ENCODE peak calls at places on chromosomes 11 and 22, in eight cellular contexts. One of them, this sample, is unnamed. For H3K4me1, the result is how much of the 10 kb centered on the place peaks cover.

GRCh38 chr11:47928426-47928825 is 51.9 kb upstream of the PTPRJ start:
- DNase-seq in lower lobe of right lung: peak
- DNase-seq in pancreas: no peak
- DNase-seq in cardiac muscle cell: no peak
- DNase-seq in ovary: no peak
- DNase-seq in colonic mucosa: no peak
- DNase-seq in mammary epithelial cell: no peak
- DNase-seq in CD4-positive, CD25-positive, alpha-beta regulatory T cell: no peak
- DNase-seq in this sample: no peak

GRCh38 chr11:102313225-102313940 is 3.9 kb upstream of the BIRC3 start:
- DNase-seq in lower lobe of right lung: no peak
- DNase-seq in pancreas: no peak
- DNase-seq in cardiac muscle cell: peak
- DNase-seq in ovary: no peak
- DNase-seq in colonic mucosa: no peak
- DNase-seq in mammary epithelial cell: no peak
- DNase-seq in CD4-positive, CD25-positive, alpha-beta regulatory T cell: no peak
- DNase-seq in this sample: no peak

GRCh38 chr11:1387521-1387920 is 2.2 kb upstream of the BRSK2 start:
- DNase-seq in lower lobe of right lung: peak
- DNase-seq in pancreas: peak
- DNase-seq in cardiac muscle cell: no peak
- DNase-seq in ovary: no peak
- DNase-seq in colonic mucosa: no peak
- DNase-seq in mammary epithelial cell: no peak
- DNase-seq in CD4-positive, CD25-positive, alpha-beta regulatory T cell: no peak
- DNase-seq in this sample: peak

GRCh38 chr11:9662273-9662672 is 1.6 kb upstream of the SWAP70 start:
- DNase-seq in lower lobe of right lung: peak
- DNase-seq in pancreas: no peak
- DNase-seq in cardiac muscle cell: no peak
- DNase-seq in ovary: no peak
- DNase-seq in colonic mucosa: no peak
- DNase-seq in mammary epithelial cell: no peak
- DNase-seq in CD4-positive, CD25-positive, alpha-beta regulatory T cell: no peak
- DNase-seq in this sample: no peak

GRCh38 chr22:29621761-29622526 is 18.5 kb downstream of the NF2 start:
- DNase-seq in lower lobe of right lung: no peak
- DNase-seq in pancreas: no peak
- DNase-seq in cardiac muscle cell: peak
- DNase-seq in ovary: no peak
- DNase-seq in colonic mucosa: no peak
- DNase-seq in mammary epithelial cell: peak
- DNase-seq in CD4-positive, CD25-positive, alpha-beta regulatory T cell: no peak
- DNase-seq in this sample: no peak

GRCh38 chr11:83054904-83055380 is 16.8 kb downstream of the RAB30 start:
- DNase-seq in lower lobe of right lung: no peak
- DNase-seq in pancreas: no peak
- DNase-seq in cardiac muscle cell: no peak
- DNase-seq in ovary: no peak
- DNase-seq in colonic mucosa: no peak
- DNase-seq in mammary epithelial cell: peak
- DNase-seq in CD4-positive, CD25-positive, alpha-beta regulatory T cell: no peak
- DNase-seq in this sample: no peak

GRCh38 chr11:94563176-94563847 is 3.9 kb upstream of the PIWIL4 start:
- DNase-seq in lower lobe of right lung: no peak
- DNase-seq in pancreas: no peak
- DNase-seq in cardiac muscle cell: peak
- DNase-seq in ovary: no peak
- DNase-seq in colonic mucosa: no peak
- DNase-seq in mammary epithelial cell: peak
- DNase-seq in CD4-positive, CD25-positive, alpha-beta regulatory T cell: no peak
- DNase-seq in this sample: no peak

GRCh38 chr11:45809456-45810395 is 4.8 kb downstream of the SLC35C1 start:
- DNase-seq in lower lobe of right lung: no peak
- DNase-seq in pancreas: no peak
- DNase-seq in cardiac muscle cell: no peak
- DNase-seq in ovary: peak
- DNase-seq in colonic mucosa: no peak
- DNase-seq in mammary epithelial cell: no peak
- DNase-seq in CD4-positive, CD25-positive, alpha-beta regulatory T cell: no peak
- DNase-seq in this sample: no peak

GRCh38 chr11:35477871-35478270 is 47.5 kb downstream of the PAMR1 start:
- DNase-seq in lower lobe of right lung: no peak
- DNase-seq in pancreas: no peak
- DNase-seq in cardiac muscle cell: no peak
- DNase-seq in ovary: no peak
- DNase-seq in colonic mucosa: no peak
- DNase-seq in mammary epithelial cell: no peak
- DNase-seq in CD4-positive, CD25-positive, alpha-beta regulatory T cell: no peak
- DNase-seq in this sample: no peak

GRCh38 chr11:133945087-133945974 is 11.4 kb downstream of the IGSF9B start:
- DNase-seq in lower lobe of right lung: no peak
- DNase-seq in pancreas: no peak
- DNase-seq in cardiac muscle cell: peak
- DNase-seq in ovary: no peak
- DNase-seq in colonic mucosa: no peak
- DNase-seq in mammary epithelial cell: peak
- DNase-seq in CD4-positive, CD25-positive, alpha-beta regulatory T cell: peak
- DNase-seq in this sample: no peak

GRCh38 chr11:3088806-3089205 is 31.6 kb upstream of the CARS1 start:
- DNase-seq in lower lobe of right lung: no peak
- DNase-seq in pancreas: peak
- DNase-seq in cardiac muscle cell: no peak
- DNase-seq in ovary: no peak
- DNase-seq in colonic mucosa: no peak
- DNase-seq in mammary epithelial cell: no peak
- DNase-seq in CD4-positive, CD25-positive, alpha-beta regulatory T cell: no peak
- DNase-seq in this sample: no peak

GRCh38 chr11:35845860-35846259 is 98.0 kb upstream of the LDLRAD3 start:
- DNase-seq in lower lobe of right lung: no peak
- DNase-seq in pancreas: no peak
- DNase-seq in cardiac muscle cell: no peak
- DNase-seq in ovary: no peak
- DNase-seq in colonic mucosa: no peak
- DNase-seq in mammary epithelial cell: peak
- DNase-seq in CD4-positive, CD25-positive, alpha-beta regulatory T cell: no peak
- DNase-seq in this sample: no peak

GRCh38 chr11:70527429-70528045 is 129.2 kb downstream of the CTTN start:
- DNase-seq in lower lobe of right lung: peak
- DNase-seq in pancreas: peak
- DNase-seq in cardiac muscle cell: no peak
- DNase-seq in ovary: no peak
- DNase-seq in colonic mucosa: no peak
- DNase-seq in mammary epithelial cell: no peak
- DNase-seq in CD4-positive, CD25-positive, alpha-beta regulatory T cell: no peak
- DNase-seq in this sample: peak

GRCh38 chr22:46061124-46061410 is 84.1 kb upstream of the WNT7B start:
- DNase-seq in lower lobe of right lung: no peak
- DNase-seq in pancreas: no peak
- DNase-seq in cardiac muscle cell: no peak
- DNase-seq in ovary: no peak
- DNase-seq in colonic mucosa: no peak
- DNase-seq in mammary epithelial cell: no peak
- DNase-seq in CD4-positive, CD25-positive, alpha-beta regulatory T cell: no peak
- DNase-seq in this sample: no peak
- H3K4me1 ChIP-seq in lower lobe of right lung: half or more
- H3K4me1 ChIP-seq in pancreas: half or more
- H3K4me1 ChIP-seq in cardiac muscle cell: under half
- H3K4me1 ChIP-seq in ovary: under half
- H3K4me1 ChIP-seq in colonic mucosa: under half
- H3K4me1 ChIP-seq in mammary epithelial cell: half or more
- H3K4me1 ChIP-seq in CD4-positive, CD25-positive, alpha-beta regulatory T cell: under half
- H3K4me1 ChIP-seq in this sample: half or more

GRCh38 chr22:35380013-35380412 is 883 bp upstream of the HMOX1 start:
- DNase-seq in lower lobe of right lung: no peak
- DNase-seq in pancreas: no peak
- DNase-seq in cardiac muscle cell: no peak
- DNase-seq in ovary: no peak
- DNase-seq in colonic mucosa: peak
- DNase-seq in mammary epithelial cell: peak
- DNase-seq in CD4-positive, CD25-positive, alpha-beta regulatory T cell: no peak
- DNase-seq in this sample: no peak

GRCh38 chr22:35380537-35381423 is at the start of gene HMOX1:
- DNase-seq in lower lobe of right lung: peak
- DNase-seq in pancreas: peak
- DNase-seq in cardiac muscle cell: peak
- DNase-seq in ovary: peak
- DNase-seq in colonic mucosa: peak
- DNase-seq in mammary epithelial cell: peak
- DNase-seq in CD4-positive, CD25-positive, alpha-beta regulatory T cell: no peak
- DNase-seq in this sample: peak

GRCh38 chr22:35377735-35378134 is 3.2 kb upstream of the HMOX1 start:
- DNase-seq in lower lobe of right lung: no peak
- DNase-seq in pancreas: no peak
- DNase-seq in cardiac muscle cell: no peak
- DNase-seq in ovary: no peak
- DNase-seq in colonic mucosa: no peak
- DNase-seq in mammary epithelial cell: no peak
- DNase-seq in CD4-positive, CD25-positive, alpha-beta regulatory T cell: no peak
- DNase-seq in this sample: no peak

GRCh38 chr22:35378547-35379078 is 2.3 kb upstream of the HMOX1 start:
- DNase-seq in lower lobe of right lung: no peak
- DNase-seq in pancreas: no peak
- DNase-seq in cardiac muscle cell: peak
- DNase-seq in ovary: no peak
- DNase-seq in colonic mucosa: no peak
- DNase-seq in mammary epithelial cell: no peak
- DNase-seq in CD4-positive, CD25-positive, alpha-beta regulatory T cell: no peak
- DNase-seq in this sample: no peak

DNA sequence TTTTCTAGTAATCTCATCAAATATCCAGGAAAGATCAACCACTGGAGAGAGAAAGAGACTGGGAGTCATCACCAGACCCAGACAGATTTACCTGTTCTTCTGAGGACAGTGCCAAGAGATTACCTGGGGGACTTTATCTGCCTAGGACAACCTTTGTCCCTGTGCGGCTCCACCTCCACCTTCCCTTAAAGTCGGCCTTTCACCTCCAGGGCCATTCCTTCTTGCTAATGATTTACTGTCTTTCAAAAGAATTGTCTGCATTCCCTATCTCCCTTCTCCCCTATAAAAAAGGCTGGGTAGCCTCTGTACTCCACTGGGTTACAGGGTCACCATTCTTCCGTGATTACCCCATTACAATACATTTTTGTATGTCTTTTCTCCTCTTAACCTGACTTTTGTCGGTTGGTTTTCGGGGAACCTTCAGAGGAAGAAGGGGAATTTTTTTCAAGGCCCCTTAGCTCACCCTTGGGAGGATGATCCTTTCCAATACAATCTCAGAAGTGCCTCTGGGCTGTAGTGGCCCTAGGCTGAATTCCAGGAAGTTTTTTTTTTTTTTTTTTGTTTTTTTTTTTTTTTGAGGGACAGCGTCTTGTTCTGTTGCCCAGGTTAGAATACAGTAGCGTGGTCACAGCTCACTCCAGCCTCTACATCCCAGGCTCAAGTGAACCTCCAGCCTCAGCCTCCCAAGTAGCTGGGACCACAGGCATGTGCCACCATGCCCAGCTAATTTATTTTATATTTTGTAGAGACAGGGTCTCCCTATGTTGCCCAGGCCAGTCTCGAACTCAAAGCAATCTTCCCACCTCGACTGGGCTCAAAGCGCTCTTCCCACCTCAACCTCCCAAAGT is 1.5 kb upstream of the HMOX1 start:
- DNase-seq in lower lobe of right lung: no peak
- DNase-seq in pancreas: no peak
- DNase-seq in cardiac muscle cell: no peak
- DNase-seq in ovary: no peak
- DNase-seq in colonic mucosa: peak
- DNase-seq in mammary epithelial cell: no peak
- DNase-seq in CD4-positive, CD25-positive, alpha-beta regulatory T cell: no peak
- DNase-seq in this sample: no peak
- H3K4me1 ChIP-seq in lower lobe of right lung: half or more
- H3K4me1 ChIP-seq in pancreas: under half
- H3K4me1 ChIP-seq in cardiac muscle cell: under half
- H3K4me1 ChIP-seq in ovary: under half
- H3K4me1 ChIP-seq in colonic mucosa: under half
- H3K4me1 ChIP-seq in mammary epithelial cell: under half
- H3K4me1 ChIP-seq in CD4-positive, CD25-positive, alpha-beta regulatory T cell: under half
- H3K4me1 ChIP-seq in this sample: under half

GRCh38 chr22:38870312-38870741 is 1.7 kb downstream of the CBX6 start:
- DNase-seq in lower lobe of right lung: peak
- DNase-seq in pancreas: peak
- DNase-seq in cardiac muscle cell: peak
- DNase-seq in ovary: peak
- DNase-seq in colonic mucosa: peak
- DNase-seq in mammary epithelial cell: peak
- DNase-seq in CD4-positive, CD25-positive, alpha-beta regulatory T cell: peak
- DNase-seq in this sample: peak
- H3K4me1 ChIP-seq in lower lobe of right lung: under half
- H3K4me1 ChIP-seq in pancreas: under half
- H3K4me1 ChIP-seq in cardiac muscle cell: under half
- H3K4me1 ChIP-seq in ovary: under half
- H3K4me1 ChIP-seq in colonic mucosa: under half
- H3K4me1 ChIP-seq in mammary epithelial cell: under half
- H3K4me1 ChIP-seq in CD4-positive, CD25-positive, alpha-beta regulatory T cell: half or more
- H3K4me1 ChIP-seq in this sample: under half

GRCh38 chr11:63535734-63536133 is 874 bp upstream of the PLAAT4 start:
- DNase-seq in lower lobe of right lung: no peak
- DNase-seq in pancreas: no peak
- DNase-seq in cardiac muscle cell: no peak
- DNase-seq in ovary: no peak
- DNase-seq in colonic mucosa: no peak
- DNase-seq in mammary epithelial cell: no peak
- DNase-seq in CD4-positive, CD25-positive, alpha-beta regulatory T cell: no peak
- DNase-seq in this sample: no peak

GRCh38 chr11:63532150-63532549 is 4.5 kb upstream of the PLAAT4 start:
- DNase-seq in lower lobe of right lung: no peak
- DNase-seq in pancreas: no peak
- DNase-seq in cardiac muscle cell: no peak
- DNase-seq in ovary: no peak
- DNase-seq in colonic mucosa: no peak
- DNase-seq in mammary epithelial cell: no peak
- DNase-seq in CD4-positive, CD25-positive, alpha-beta regulatory T cell: no peak
- DNase-seq in this sample: no peak

GRCh38 chr11:63532799-63533475 is 3.7 kb upstream of the PLAAT4 start:
- DNase-seq in lower lobe of right lung: no peak
- DNase-seq in pancreas: no peak
- DNase-seq in cardiac muscle cell: peak
- DNase-seq in ovary: no peak
- DNase-seq in colonic mucosa: no peak
- DNase-seq in mammary epithelial cell: no peak
- DNase-seq in CD4-positive, CD25-positive, alpha-beta regulatory T cell: no peak
- DNase-seq in this sample: no peak

GRCh38 chr11:63534895-63535461 is 1.6 kb upstream of the PLAAT4 start:
- DNase-seq in lower lobe of right lung: no peak
- DNase-seq in pancreas: no peak
- DNase-seq in cardiac muscle cell: no peak
- DNase-seq in ovary: no peak
- DNase-seq in colonic mucosa: no peak
- DNase-seq in mammary epithelial cell: no peak
- DNase-seq in CD4-positive, CD25-positive, alpha-beta regulatory T cell: no peak
- DNase-seq in this sample: no peak

DNA sequence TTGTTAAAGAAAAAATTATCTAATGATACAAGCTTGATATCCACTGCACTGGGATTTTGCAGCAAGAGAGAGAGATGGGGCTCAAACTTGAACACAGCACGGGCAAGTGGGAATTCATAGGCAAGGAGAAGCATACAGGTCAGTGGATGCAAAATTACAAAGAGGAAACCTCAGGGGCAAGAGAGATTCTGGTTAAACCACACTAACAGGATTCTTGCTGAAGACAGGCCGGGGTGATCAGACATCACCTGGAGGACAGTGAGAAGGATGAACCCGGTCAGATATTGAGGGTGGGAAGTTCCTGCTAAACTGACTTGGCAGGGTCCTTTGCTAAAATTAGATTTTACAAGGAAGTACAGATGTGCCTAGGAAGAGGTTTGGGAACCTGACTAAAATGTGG is 2.5 kb upstream of the PLAAT4 start:
- DNase-seq in lower lobe of right lung: no peak
- DNase-seq in pancreas: no peak
- DNase-seq in cardiac muscle cell: no peak
- DNase-seq in ovary: no peak
- DNase-seq in colonic mucosa: no peak
- DNase-seq in mammary epithelial cell: no peak
- DNase-seq in CD4-positive, CD25-positive, alpha-beta regulatory T cell: no peak
- DNase-seq in this sample: no peak
- H3K4me1 ChIP-seq in lower lobe of right lung: half or more
- H3K4me1 ChIP-seq in pancreas: under half
- H3K4me1 ChIP-seq in cardiac muscle cell: under half
- H3K4me1 ChIP-seq in ovary: under half
- H3K4me1 ChIP-seq in colonic mucosa: under half
- H3K4me1 ChIP-seq in mammary epithelial cell: under half
- H3K4me1 ChIP-seq in CD4-positive, CD25-positive, alpha-beta regulatory T cell: half or more
- H3K4me1 ChIP-seq in this sample: under half

This sample was measured in psoas muscle.